ENCODE peak calls at places on chromosome 14, in nine cellular contexts. E is MM.1S; R is A549; U is CD8-positive, alpha-beta memory T cell; N is K562; W is substantia nigra; Z is naive thymus-derived CD4-positive, alpha-beta T cell; P is GM23248; J is OCI-LY7. D is an unnamed sample.
A peak's percentile ranks its signal among the peaks of the same experiment; 100 is the strongest.

GRCh38 chr14:81408595-81408994 is 8.5 kb upstream of the STON2 start:
- DNase-seq in E (no peak), R (no peak), U (no peak), N (no peak), W (no peak), Z (no peak), P (no peak), J (no peak), D (no peak)

GRCh38 chr14:99803803-99804202 is 10.6 kb downstream of the EML1 start:
- DNase-seq in E (no peak), R (no peak), U (no peak), N (no peak), W (no peak), Z (no peak), P (no peak), J (no peak), D (no peak)

GRCh38 chr14:78227466-78228077 is 57.4 kb downstream of the NRXN3 start:
- DNase-seq in E (no peak), R (no peak), U (no peak), N (peak; percentile 11), W (no peak), Z (no peak), P (peak; percentile 33), J (no peak), D (peak; percentile 24)

GRCh38 chr14:22465201-22465835 is 123.7 kb downstream of the DAD1 start:
- DNase-seq in E (no peak), R (no peak), U (no peak), N (no peak), W (no peak), Z (no peak), P (peak; percentile 43), J (no peak), D (no peak)

GRCh38 chr14:22484638-22485037 is 104.4 kb downstream of the DAD1 start:
- DNase-seq in E (no peak), R (no peak), U (no peak), N (no peak), W (no peak), Z (no peak), P (peak; percentile 63), J (no peak), D (no peak)

GRCh38 chr14:33914676-33915516 is 36.0 kb downstream of the EGLN3 start:
- DNase-seq in E (peak; percentile 19), R (peak; percentile 39), U (no peak), N (peak; percentile 64), W (no peak), Z (no peak), P (peak; percentile 84), J (no peak), D (peak; percentile 18)

GRCh38 chr14:104519721-104520120 is 59.8 kb upstream of the C14orf180 start:
- DNase-seq in E (no peak), R (no peak), U (no peak), N (no peak), W (no peak), Z (no peak), P (no peak), J (no peak), D (no peak)

GRCh38 chr14:73761621-73762355 is 47.6 kb upstream of the PNMA1 start:
- DNase-seq in E (peak; percentile 38), R (no peak), U (no peak), N (no peak), W (no peak), Z (no peak), P (peak; percentile 34), J (peak; percentile 54), D (no peak)

DNA sequence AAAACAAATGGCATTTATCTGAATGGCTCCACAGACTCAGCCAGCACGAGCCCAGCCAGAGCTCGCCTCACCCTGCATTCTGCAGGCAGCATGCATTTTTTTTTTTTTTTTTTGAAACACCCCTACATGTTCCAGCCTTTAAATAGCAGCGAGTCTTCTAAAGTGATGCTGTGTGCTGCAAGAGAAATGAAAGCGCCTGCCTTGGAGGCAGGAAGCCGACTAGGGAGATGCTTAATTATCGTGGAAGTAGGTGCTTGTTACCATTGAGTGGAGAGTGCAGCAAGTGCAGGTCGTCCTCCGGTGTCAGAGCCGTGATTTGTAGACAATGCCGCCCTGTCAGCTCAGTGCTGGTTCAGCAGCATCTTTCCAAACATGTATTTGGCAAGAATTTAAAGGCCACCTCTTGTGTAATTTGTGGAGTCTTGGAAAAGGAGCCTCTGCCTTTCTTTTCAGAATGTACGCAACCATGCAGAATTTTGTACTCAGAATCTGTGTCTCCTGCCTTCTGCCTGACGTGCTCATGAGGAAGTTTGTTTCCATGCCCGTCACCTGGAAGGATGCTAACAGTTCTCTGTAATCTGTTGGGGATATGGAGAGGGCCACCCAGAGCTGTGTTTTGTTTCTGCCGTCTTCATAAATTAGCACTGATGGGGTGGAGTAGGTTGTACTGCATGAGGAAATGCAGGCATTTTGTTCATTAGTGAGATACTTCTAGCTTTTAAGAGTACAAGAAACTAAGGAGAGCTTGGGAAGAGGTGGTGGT is 345.9 kb upstream of the RGS6 start:
- DNase-seq in E (no peak), R (no peak), U (no peak), N (no peak), W (no peak), Z (no peak), P (peak; percentile 66), J (no peak), D (no peak)
- H3K27ac ChIP-seq in E (no peak overlapping the region), R (no peak overlapping the region), U (no peak overlapping the region), N (no peak overlapping the region), W (peak overlapping the region; percentile 39), Z (no peak overlapping the region), P (peak overlapping the region; percentile 52), J (no peak overlapping the region), D (no peak overlapping the region)

GRCh38 chr14:67269338-67270060 is 28.3 kb downstream of the PALS1 start:
- DNase-seq in E (no peak), R (no peak), U (no peak), N (no peak), W (no peak), Z (no peak), P (peak; percentile 88), J (no peak), D (no peak)

GRCh38 chr14:67270354-67270753 is 29.1 kb downstream of the PALS1 start:
- DNase-seq in E (no peak), R (no peak), U (no peak), N (no peak), W (no peak), Z (no peak), P (peak; percentile 45), J (no peak), D (no peak)

GRCh38 chr14:67270933-67271332 is 29.7 kb downstream of the PALS1 start:
- DNase-seq in E (no peak), R (no peak), U (no peak), N (no peak), W (no peak), Z (no peak), P (no peak), J (no peak), D (no peak)

GRCh38 chr14:67267929-67268328 is 26.7 kb downstream of the PALS1 start:
- DNase-seq in E (no peak), R (no peak), U (no peak), N (no peak), W (no peak), Z (no peak), P (no peak), J (no peak), D (no peak)

DNA sequence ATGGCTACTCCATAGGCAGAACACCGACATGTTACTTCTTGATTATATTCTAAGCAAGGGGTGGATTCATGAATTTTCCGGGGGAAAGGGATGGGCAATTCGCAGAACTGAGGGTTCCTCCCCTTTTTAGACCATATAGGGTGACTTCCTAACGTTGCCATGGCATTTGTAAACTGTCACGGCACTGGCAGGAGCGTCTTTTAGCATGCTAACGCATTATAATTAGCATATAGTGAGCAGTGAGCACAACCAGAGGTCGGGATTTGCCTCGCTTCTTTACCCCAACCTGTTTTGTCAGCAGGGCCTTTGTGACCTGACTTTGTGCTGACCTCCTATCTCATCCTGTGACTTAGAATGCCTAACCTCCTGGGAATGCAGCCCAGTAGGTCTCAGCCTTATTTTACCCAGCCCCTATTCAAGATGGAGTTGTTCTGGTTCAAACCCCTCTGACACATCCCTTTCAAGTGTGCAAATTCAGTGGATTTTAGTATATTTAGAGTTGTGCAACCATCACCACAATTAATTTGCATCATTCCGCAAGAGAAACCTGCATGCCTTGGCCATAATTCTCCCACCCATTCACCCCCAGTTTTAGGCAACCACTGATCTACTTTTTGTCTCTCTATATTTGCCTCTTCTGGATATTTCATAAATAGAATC is 27.4 kb downstream of the PALS1 start:
- DNase-seq in E (no peak), R (no peak), U (no peak), N (peak; percentile 36), W (no peak), Z (no peak), P (no peak), J (no peak), D (no peak)
- H3K27ac ChIP-seq in E (no peak overlapping the region), R (no peak overlapping the region), U (peak overlapping the region; percentile 20), N (peak overlapping the region; percentile 21), W (peak overlapping the region; percentile 89), Z (no peak overlapping the region), P (peak overlapping the region; percentile 75), J (no peak overlapping the region), D (no peak overlapping the region)

GRCh38 chr14:85622106-85622505 is 92.2 kb downstream of the FLRT2 start:
- DNase-seq in E (no peak), R (no peak), U (no peak), N (no peak), W (no peak), Z (no peak), P (no peak), J (no peak), D (no peak)

GRCh38 chr14:85622986-85623385 is 93.0 kb downstream of the FLRT2 start:
- DNase-seq in E (no peak), R (no peak), U (no peak), N (no peak), W (no peak), Z (no peak), P (no peak), J (no peak), D (no peak)

GRCh38 chr14:85620937-85621336 is 91.0 kb downstream of the FLRT2 start:
- DNase-seq in E (no peak), R (no peak), U (no peak), N (no peak), W (no peak), Z (no peak), P (no peak), J (no peak), D (no peak)

DNA sequence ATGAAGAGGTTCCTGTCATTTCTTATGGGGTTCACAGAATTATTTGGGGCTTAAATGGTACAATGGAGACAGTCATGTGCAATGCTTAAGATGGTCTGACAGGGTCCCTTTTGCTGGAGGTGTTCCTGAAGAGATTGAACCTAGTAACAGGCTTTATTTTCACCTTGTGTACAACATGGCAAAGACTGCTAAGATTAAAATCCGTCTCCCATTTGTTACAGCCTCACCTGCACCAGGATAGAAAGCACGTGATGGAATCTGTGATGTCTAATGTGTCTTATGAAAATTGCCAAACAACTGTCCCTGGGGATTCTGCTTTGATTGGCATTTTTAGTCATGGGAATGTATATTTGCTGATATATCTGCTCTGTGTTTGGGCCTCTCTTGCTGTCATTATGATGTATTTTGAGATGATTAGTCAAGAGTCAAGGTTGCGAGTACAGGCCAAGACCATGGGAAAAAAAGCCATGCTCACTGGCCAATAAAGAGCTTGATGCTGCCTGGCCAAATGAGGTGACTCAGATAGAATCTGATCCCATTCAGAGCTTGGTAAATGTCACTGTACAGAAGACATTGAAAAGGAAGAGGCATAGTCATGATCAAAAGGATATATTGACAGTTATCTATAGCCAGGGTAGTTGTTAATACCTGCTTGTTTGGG is 96.1 kb downstream of the FLRT2 start:
- DNase-seq in E (no peak), R (no peak), U (no peak), N (no peak), W (no peak), Z (no peak), P (no peak), J (no peak), D (no peak)
- H3K27ac ChIP-seq in E (no peak overlapping the region), R (no peak overlapping the region), U (no peak overlapping the region), N (no peak overlapping the region), W (no peak overlapping the region), Z (no peak overlapping the region), P (no peak overlapping the region), J (no peak overlapping the region), D (no peak overlapping the region)

GRCh38 chr14:58738189-58738836 is 100.6 kb downstream of the DACT1 start:
- DNase-seq in E (no peak), R (no peak), U (no peak), N (no peak), W (no peak), Z (no peak), P (peak; percentile 91), J (no peak), D (peak; percentile 69)
- H3K27ac ChIP-seq in E (no peak overlapping the region), R (no peak overlapping the region), U (no peak overlapping the region), N (no peak overlapping the region), W (no peak overlapping the region), Z (no peak overlapping the region), P (peak overlapping the region; percentile 65), J (no peak overlapping the region), D (peak overlapping the region; percentile 19)